ENCODE peak calls at places on chromosomes 4 and X, in four cellular contexts. W is naive thymus-derived CD4-positive, alpha-beta T cell; K is NCI-H774; N is HEK293T. U is an unnamed sample.
A peak's percentile ranks its signal among the peaks of the same experiment; 100 is the strongest.

GRCh38 chrX:24241822-24242648 is 71.8 kb downstream of the SUPT20HL2 start:
- DNase-seq in N (peak; percentile 67), K (peak; percentile 6), W (no peak), U (no peak)

GRCh38 chr4:73452953-73453700 is 17.1 kb downstream of the AFP start:
- DNase-seq in N (no peak), K (no peak), W (no peak), U (no peak)

GRCh38 chr4:113064244-113064643 is 14.8 kb downstream of the ANK2 start:
- DNase-seq in N (no peak), K (peak; percentile 78), W (no peak), U (no peak)

GRCh38 chr4:185936650-185937376 is 124.8 kb upstream of the SORBS2 start:
- DNase-seq in K (no peak), W (no peak), N (no peak), U (no peak)

GRCh38 chr4:2274320-2275043 is 12.6 kb upstream of the MXD4 start:
- DNase-seq in N (no peak), K (no peak), W (no peak), U (no peak)

GRCh38 chrX:13088155-13088485 is 43.7 kb upstream of the FAM9C start:
- DNase-seq in W (no peak), K (no peak), N (no peak), U (no peak)

GRCh38 chrX:68490644-68491043 is 8.2 kb upstream of the YIPF6 start:
- DNase-seq in N (peak; percentile 67), W (no peak), K (no peak), U (no peak)

GRCh38 chr4:124686279-124686678 is 26.3 kb downstream of the ANKRD50 start:
- DNase-seq in W (no peak), N (no peak), K (no peak), U (no peak)

GRCh38 chr4:52982246-52982950 is 120.3 kb downstream of the RASL11B start:
- DNase-seq in N (peak; percentile 44), W (no peak), K (peak; percentile 20), U (no peak)

GRCh38 chrX:133085785-133086184 is 11.1 kb downstream of the USP26 start:
- DNase-seq in W (no peak), N (no peak), K (no peak), U (no peak)

GRCh38 chr4:6107886-6108285 is 89.7 kb upstream of the C4orf50 start:
- DNase-seq in K (no peak), N (no peak), W (no peak), U (no peak)

GRCh38 chr4:181264908-181265307 is 978.3 kb upstream of the TENM3 start:
- DNase-seq in K (peak; percentile 71), W (no peak), N (no peak), U (no peak)

GRCh38 chr4:184384056-184384809 is 90.1 kb downstream of the IRF2 start:
- DNase-seq in N (no peak), W (peak; percentile 3), K (no peak), U (no peak)

GRCh38 chrX:11143931-11144678 is 33.0 kb downstream of the HCCS start:
- DNase-seq in W (peak; percentile 38), K (peak; percentile 52), N (peak; percentile 65), U (peak; percentile 27)

GRCh38 chrX:56802921-56803848 is 74.1 kb downstream of the NBDY start:
- DNase-seq in W (peak; percentile 46), N (peak; percentile 27), K (no peak), U (no peak)

GRCh38 chrX:100368167-100368566 is 41.9 kb downstream of the PCDH19 start:
- DNase-seq in W (no peak), N (peak; percentile 61), K (no peak), U (no peak)

GRCh38 chr4:57639566-57640328 is 529.6 kb upstream of the IGFBP7 start:
- DNase-seq in K (no peak), N (no peak), W (no peak), U (no peak)

GRCh38 chr4:125538670-125539069 is 223.9 kb downstream of the FAT4 start:
- DNase-seq in K (no peak), W (no peak), N (no peak), U (no peak)

GRCh38 chr4:169745291-169745690 is 12.5 kb downstream of the HPF1 start:
- DNase-seq in K (no peak), W (no peak), N (no peak), U (no peak)

GRCh38 chr4:173357939-173358338 is 12.8 kb upstream of the SAP30 start:
- DNase-seq in W (no peak), K (no peak), N (no peak), U (no peak)

GRCh38 chr4:78720994-78721677 is 55.0 kb upstream of the BMP2K start:
- DNase-seq in W (peak; percentile 23), N (no peak), K (no peak), U (peak; percentile 67)

GRCh38 chrX:40152706-40153334 is 55.1 kb upstream of the BCOR start:
- DNase-seq in W (no peak), N (no peak), K (no peak), U (no peak)

GRCh38 chr4:75248770-75249467 is 265.3 kb downstream of the RCHY1 start:
- DNase-seq in K (peak; percentile 31), N (no peak), W (no peak), U (no peak)

GRCh38 chrX:119826399-119826959 is 26.3 kb downstream of the UPF3B start:
- DNase-seq in N (no peak), W (no peak), K (no peak), U (no peak)

GRCh38 chr4:53161475-53162423 is 204.1 kb downstream of the SCFD2 start:
- DNase-seq in K (no peak), W (no peak), N (no peak), U (no peak)

GRCh38 chrX:3219667-3220066 is 126.8 kb downstream of the MXRA5 start:
- DNase-seq in N (no peak), W (no peak), K (no peak), U (no peak)

GRCh38 chr4:122836941-122837340 is 10.3 kb downstream of the FGF2 start:
- DNase-seq in K (no peak), N (no peak), W (no peak), U (no peak)

GRCh38 chr4:32645653-32646052 is 1925.5 kb downstream of the PCDH7 start:
- DNase-seq in W (no peak), K (no peak), N (no peak), U (no peak)

GRCh38 chrX:104665691-104666090 is 99.7 kb downstream of the IL1RAPL2 start:
- DNase-seq in W (no peak), K (no peak), N (no peak), U (no peak)